ENCODE peak calls at places on chromosomes 13 and 19, in four cellular contexts. L is cardiac muscle cell; E is CD4-positive, alpha-beta T cell; U is fibroblast of pulmonary artery. R is an unnamed sample.

GRCh38 chr13:113448885-113449692 is 4.2 kb downstream of the ADPRHL1 start:
- DNase-seq in U (no peak), E (peak; percentile 54), L (no peak), R (peak; percentile 57)

GRCh38 chr19:29454109-29454508 is 71.7 kb upstream of the VSTM2B start:
- DNase-seq in E (no peak), L (no peak), U (no peak), R (no peak)

GRCh38 chr13:41028051-41028450 is 8.9 kb upstream of the ELF1 start:
- DNase-seq in U (no peak), E (no peak), L (no peak), R (peak; percentile 43)

GRCh38 chr13:85431720-85432119 is 367.5 kb downstream of the SLITRK6 start:
- DNase-seq in U (no peak), E (no peak), L (no peak), R (no peak)

GRCh38 chr19:10018786-10019185 is 5.5 kb downstream of the RDH8 start:
- DNase-seq in L (no peak), U (no peak), E (no peak), R (no peak)

GRCh38 chr13:98155475-98156111 is 12.7 kb downstream of the FARP1 start:
- DNase-seq in E (no peak), L (no peak), U (peak; percentile 81), R (peak; percentile 40)

GRCh38 chr13:41644742-41645141 is 187.4 kb downstream of the RGCC start:
- DNase-seq in E (no peak), U (no peak), L (no peak), R (no peak)

GRCh38 chr13:26604784-26605183 is 47.3 kb downstream of the WASF3 start:
- DNase-seq in L (no peak), E (no peak), U (no peak), R (no peak)

GRCh38 chr13:98004107-98004506 is 50.6 kb downstream of the IPO5 start:
- DNase-seq in L (no peak), U (peak; percentile 48), E (no peak), R (peak; percentile 46)

GRCh38 chr13:28611021-28611420 is 47.9 kb upstream of the POMP start:
- DNase-seq in E (no peak), L (no peak), U (no peak), R (no peak)

GRCh38 chr19:6062961-6063575 is 47.2 kb downstream of the RFX2 start:
- DNase-seq in E (no peak), L (no peak), U (no peak), R (no peak)

GRCh38 chr13:27794921-27795717 is 2.8 kb downstream of the GSX1 start:
- DNase-seq in U (no peak), L (no peak), E (no peak), R (no peak)

GRCh38 chr13:33743438-33744368 is 74.2 kb upstream of the RFC3 start:
- DNase-seq in L (no peak), U (peak; percentile 26), E (no peak), R (peak; percentile 55)

GRCh38 chr19:41001243-41001971 is 10.3 kb downstream of the CYP2B6 start:
- DNase-seq in L (no peak), U (no peak), E (no peak), R (no peak)
- TF ChIP-seq CTCF in L (no peak), U (no peak), E (no peak), R (no peak)

DNA sequence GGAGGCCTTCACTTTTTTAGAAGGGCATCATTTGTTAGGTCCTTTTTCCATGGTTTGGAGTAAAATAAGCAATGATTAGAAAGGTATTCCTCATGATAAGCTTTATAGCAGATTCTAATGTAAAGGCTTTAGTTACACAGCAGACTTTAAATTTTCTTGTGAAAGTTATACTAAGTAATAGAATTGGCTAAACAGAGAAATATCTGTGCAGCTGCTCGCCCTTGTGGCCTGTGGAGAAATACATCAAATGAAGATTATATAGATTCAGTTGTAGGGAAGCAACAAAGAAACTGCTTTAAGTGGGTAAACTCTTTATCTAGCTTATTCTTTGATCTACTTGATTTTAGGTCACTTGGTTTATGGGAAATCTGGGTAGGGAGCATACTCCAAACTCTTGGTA is 1269.7 kb upstream of the SPRY2 start:
- DNase-seq in L (no peak), U (no peak), E (no peak), R (no peak)
- TF ChIP-seq CTCF in L (no peak), U (no peak), E (no peak), R (peak; percentile 20)

GRCh38 chr13:109610517-109610916 is 175.9 kb downstream of the IRS2 start:
- DNase-seq in U (peak; percentile 23), E (peak; percentile 20), L (peak; percentile 27), R (peak; percentile 45)
- TF ChIP-seq CTCF in U (peak; percentile 48), E (peak; percentile 45), L (peak; percentile 40), R (peak; percentile 31)

GRCh38 chr19:18339703-18340102 is 695 bp upstream of the PGPEP1 start:
- DNase-seq in E (no peak), L (no peak), U (peak; percentile 35), R (no peak)
- TF ChIP-seq CTCF in E (no peak), L (peak; percentile 30), U (peak; percentile 42), R (no peak)

GRCh38 chr13:88919970-88920628 is 1248.9 kb downstream of the SLITRK5 start:
- DNase-seq in L (no peak), U (no peak), E (no peak), R (no peak)
- TF ChIP-seq CTCF in L (no peak), U (no peak), E (no peak), R (no peak)

GRCh38 chr13:91311491-91311890 is 36.0 kb upstream of the MIR17HG start:
- DNase-seq in L (no peak), E (no peak), U (no peak), R (no peak)

GRCh38 chr13:91312324-91312723 is 35.2 kb upstream of the MIR17HG start:
- DNase-seq in E (no peak), U (no peak), L (no peak), R (no peak)

GRCh38 chr13:91313581-91313980 is 33.9 kb upstream of the MIR17HG start:
- DNase-seq in L (no peak), E (no peak), U (no peak), R (no peak)

GRCh38 chr13:91314888-91315287 is 32.6 kb upstream of the MIR17HG start:
- DNase-seq in U (no peak), E (no peak), L (no peak), R (no peak)

DNA sequence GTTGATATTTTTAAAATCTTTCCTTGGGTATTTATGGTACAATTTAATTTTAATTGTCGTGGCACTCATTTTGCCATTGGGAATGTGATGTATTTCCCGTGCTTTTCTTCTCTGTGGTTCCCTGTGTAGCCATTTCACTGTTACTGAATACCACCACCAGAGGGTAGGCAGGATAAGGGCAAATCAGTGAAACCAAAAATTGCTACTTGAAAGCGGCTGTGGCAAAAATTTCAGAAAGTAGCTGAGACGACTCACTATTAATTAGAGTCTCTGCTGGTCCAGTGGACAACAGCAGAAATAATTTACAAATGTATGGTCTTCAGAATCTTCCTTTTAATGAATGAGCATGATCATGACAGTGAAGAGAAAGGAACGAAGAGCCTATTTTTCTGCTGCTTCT is 34.4 kb upstream of the MIR17HG start:
- DNase-seq in L (peak; percentile 29), E (no peak), U (peak; percentile 34), R (peak; percentile 2)
- TF ChIP-seq CTCF in L (peak; percentile 57), E (peak; percentile 69), U (peak; percentile 57), R (peak; percentile 45)

R was measured in epithelial cell of esophagus.